ENCODE peak calls at places on chromosomes 2 and 18, in nine cellular contexts. R is A549, I is fibroblast of lung, J is left ventricle myocardium inferior, P is stomach, K is testis, C is heart right ventricle, V is osteoblast, U is Peyer's patch. A is an unnamed sample.

GRCh38 chr2:3780477-3781402 is 77.4 kb downstream of the DCDC2C start:
- DNase-seq in R (peak; percentile 71), I (peak; percentile 9), J (peak; percentile 48), P (peak; percentile 67), K (peak; percentile 77), C (peak; percentile 56), V (peak; percentile 89), U (peak; percentile 20), A (peak; percentile 64)

GRCh38 chr2:48747319-48747718 is 8.2 kb downstream of the LHCGR start:
- DNase-seq in R (no peak), I (no peak), J (no peak), P (no peak), K (no peak), C (no peak), V (no peak), U (no peak), A (no peak)

GRCh38 chr2:157842106-157842879 is 33.8 kb downstream of the ACVR1 start:
- DNase-seq in R (no peak), I (no peak), J (no peak), P (no peak), K (no peak), C (no peak), V (no peak), U (no peak), A (no peak)

GRCh38 chr18:23306842-23307241 is 146.2 kb upstream of the RIOK3 start:
- DNase-seq in R (no peak), I (no peak), J (no peak), P (no peak), K (no peak), C (no peak), V (no peak), U (no peak), A (no peak)

GRCh38 chr18:31446854-31447253 is 687 bp upstream of the DSG3 start:
- DNase-seq in R (no peak), I (peak; percentile 7), J (no peak), P (no peak), K (no peak), C (no peak), V (no peak), U (no peak), A (no peak)

GRCh38 chr2:192697880-192698279 is 503.1 kb upstream of the TMEFF2 start:
- DNase-seq in R (no peak), I (no peak), J (no peak), P (no peak), K (no peak), C (no peak), V (no peak), U (no peak), A (no peak)

GRCh38 chr2:143906850-143907249 is 613.1 kb downstream of the ZEB2 start:
- DNase-seq in R (no peak), I (no peak), J (no peak), P (no peak), K (no peak), C (no peak), V (no peak), U (no peak), A (no peak)

GRCh38 chr2:7992612-7993596 is 689.0 kb upstream of the ID2 start:
- DNase-seq in R (no peak), I (no peak), J (no peak), P (no peak), K (no peak), C (no peak), V (no peak), U (no peak), A (no peak)

GRCh38 chr18:21612125-21613100 is at the start of gene SNRPD1:
- DNase-seq in R (peak; percentile 92), I (peak; percentile 92), J (peak; percentile 88), P (peak; percentile 90), K (peak; percentile 90), C (peak; percentile 87), V (peak; percentile 98), U (peak; percentile 77), A (peak; percentile 86)

GRCh38 chr2:113060396-113060795 is 1.4 kb downstream of the IL36RN start:
- DNase-seq in R (no peak), I (no peak), J (no peak), P (no peak), K (no peak), C (no peak), V (no peak), U (no peak), A (no peak)

GRCh38 chr2:45570671-45571334 is 40.3 kb downstream of the SRBD1 start:
- DNase-seq in R (no peak), I (peak; percentile 20), J (no peak), P (no peak), K (no peak), C (no peak), V (no peak), U (no peak), A (no peak)

GRCh38 chr18:71249791-71250190 is 960.9 kb downstream of the SOCS6 start:
- DNase-seq in R (no peak), I (no peak), J (no peak), P (no peak), K (no peak), C (no peak), V (no peak), U (no peak), A (no peak)

GRCh38 chr2:105761931-105762515 is 17.3 kb downstream of the NCK2 start:
- DNase-seq in R (no peak), I (peak; percentile 58), J (no peak), P (no peak), K (no peak), C (no peak), V (peak; percentile 83), U (peak; percentile 11), A (no peak)

GRCh38 chr2:85174943-85175342 is 41.8 kb downstream of the TCF7L1 start:
- DNase-seq in R (no peak), I (no peak), J (no peak), P (no peak), K (no peak), C (no peak), V (peak; percentile 6), U (no peak), A (no peak)

GRCh38 chr2:207239754-207240494 is 74.2 kb upstream of the KLF7 start:
- DNase-seq in R (no peak), I (peak; percentile 87), J (no peak), P (no peak), K (no peak), C (no peak), V (peak; percentile 67), U (no peak), A (no peak)

GRCh38 chr2:207241198-207241597 is 75.5 kb upstream of the KLF7 start:
- DNase-seq in R (no peak), I (peak; percentile 48), J (no peak), P (no peak), K (no peak), C (no peak), V (no peak), U (no peak), A (no peak)

GRCh38 chr2:207240649-207241048 is 74.9 kb upstream of the KLF7 start:
- DNase-seq in R (no peak), I (no peak), J (no peak), P (no peak), K (no peak), C (no peak), V (no peak), U (no peak), A (no peak)

GRCh38 chr2:207236156-207236935 is 70.6 kb upstream of the KLF7 start:
- DNase-seq in R (no peak), I (no peak), J (peak; percentile 29), P (no peak), K (no peak), C (no peak), V (no peak), U (no peak), A (no peak)

GRCh38 chr2:207239222-207239674 is 73.5 kb upstream of the KLF7 start:
- DNase-seq in R (peak; percentile 56), I (peak; percentile 100), J (peak; percentile 31), P (peak; percentile 28), K (peak; percentile 67), C (peak; percentile 31), V (peak; percentile 90), U (no peak), A (peak; percentile 12)
- H3K27ac ChIP-seq in R (peak overlapping the region; percentile 73), I (peak overlapping the region; percentile 85), J (peak overlapping the region; percentile 36), P (peak overlapping the region; percentile 31), K (peak overlapping the region; percentile 68), C (peak overlapping the region; percentile 11), V (peak overlapping the region; percentile 94), U (peak overlapping the region; percentile 50), A (no peak overlapping the region)

DNA sequence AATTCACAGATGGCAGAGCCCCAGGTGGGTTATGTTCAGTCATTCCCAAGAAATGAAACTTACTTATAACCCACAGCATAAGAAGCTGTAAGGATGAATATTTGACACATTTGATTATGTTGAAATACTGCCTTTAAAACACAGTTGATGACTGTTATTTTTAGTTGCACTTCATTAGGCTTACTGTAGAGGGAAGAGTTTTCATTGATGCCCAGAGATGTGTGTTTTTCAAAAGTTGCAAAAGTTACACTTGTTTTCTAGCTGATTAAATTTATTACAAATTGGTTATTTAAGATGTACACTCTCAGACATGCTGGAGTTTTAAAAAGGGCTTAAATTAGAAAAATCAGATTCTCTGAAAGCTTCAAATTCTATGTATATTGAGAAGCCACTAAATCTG is 506.1 kb downstream of the PARD3B start:
- DNase-seq in R (no peak), I (no peak), J (no peak), P (no peak), K (no peak), C (no peak), V (peak; percentile 55), U (no peak), A (no peak)
- TF ChIP-seq CTCF in R (no peak), I (peak; percentile 10), J (no peak), P (no peak), K (no peak), C (no peak), V (peak; percentile 31), U (no peak), A (no peak)

GRCh38 chr2:117057021-117057420 is 757.5 kb upstream of the DDX18 start:
- DNase-seq in R (no peak), I (no peak), J (no peak), P (no peak), K (no peak), C (no peak), V (no peak), U (no peak), A (no peak)
- H3K9me3 ChIP-seq in R (no peaks in the 10 kb centered on the region), I (no peaks in the 10 kb centered on the region), J (peaks cover 10% of the 10 kb centered on the region), P (no peaks in the 10 kb centered on the region), K (no peaks in the 10 kb centered on the region), C (no peaks in the 10 kb centered on the region), V (no peaks in the 10 kb centered on the region), U (no peaks in the 10 kb centered on the region), A (no peaks in the 10 kb centered on the region)

GRCh38 chr2:197310940-197311485 is 433 bp upstream of the ANKRD44 start:
- DNase-seq in R (no peak), I (no peak), J (no peak), P (no peak), K (no peak), C (no peak), V (no peak), U (no peak), A (no peak)

GRCh38 chr2:197308635-197309368 is 1.8 kb downstream of the ANKRD44 start:
- DNase-seq in R (no peak), I (no peak), J (no peak), P (no peak), K (no peak), C (no peak), V (no peak), U (no peak), A (no peak)

GRCh38 chr2:197311521-197312033 is 997 bp upstream of the ANKRD44 start:
- DNase-seq in R (no peak), I (peak; percentile 56), J (no peak), P (no peak), K (no peak), C (no peak), V (peak; percentile 86), U (no peak), A (no peak)

GRCh38 chr2:197309369-197310231 is 980 bp downstream of the ANKRD44 start:
- DNase-seq in R (no peak), I (no peak), J (peak; percentile 20), P (peak; percentile 41), K (peak; percentile 22), C (peak; percentile 22), V (peak; percentile 96), U (peak; percentile 61), A (peak; percentile 42)

GRCh38 chr2:197310271-197310939 is at the start of gene ANKRD44:
- DNase-seq in R (peak; percentile 83), I (peak; percentile 88), J (peak; percentile 93), P (peak; percentile 89), K (peak; percentile 87), C (peak; percentile 90), V (peak; percentile 100), U (peak; percentile 92), A (peak; percentile 88)
- H3K27ac ChIP-seq in R (peak within 1 kb of the TSS; percentile 83), I (peak within 1 kb of the TSS; percentile 40), J (peak within 1 kb of the TSS; percentile 83), P (peak within 1 kb of the TSS; percentile 87), K (peak within 1 kb of the TSS; percentile 65), C (peak within 1 kb of the TSS; percentile 53), V (no peak within 1 kb of the TSS), U (peak within 1 kb of the TSS; percentile 85), A (peak within 1 kb of the TSS; percentile 80)